ENCODE peak calls at places on chromosomes 1 and 21, in six cellular contexts. One of them, this sample, is unnamed.

GRCh38 chr1:24149854-24150227 is 6.9 kb upstream of the IL22RA1 start:
- DNase-seq in PC-3: peak
- DNase-seq in AG04450: no peak
- DNase-seq in ELR: peak
- DNase-seq in GF-D8: no peak
- DNase-seq in fibroblast of mammary gland: peak
- DNase-seq in this sample: peak

GRCh38 chr1:93775224-93775623 is 93.6 kb upstream of the BCAR3 start:
- DNase-seq in fibroblast of mammary gland: no peak
- DNase-seq in PC-3: peak
- DNase-seq in ELR: peak
- DNase-seq in AG04450: no peak
- DNase-seq in GF-D8: no peak
- DNase-seq in this sample: no peak

GRCh38 chr21:25983745-25984144 is 186.8 kb downstream of the APP start:
- DNase-seq in AG04450: no peak
- DNase-seq in GF-D8: no peak
- DNase-seq in ELR: no peak
- DNase-seq in fibroblast of mammary gland: no peak
- DNase-seq in PC-3: no peak
- DNase-seq in this sample: no peak

GRCh38 chr1:41882068-41882477 is 36.6 kb downstream of the HIVEP3 start:
- DNase-seq in fibroblast of mammary gland: no peak
- DNase-seq in GF-D8: peak
- DNase-seq in PC-3: peak
- DNase-seq in ELR: no peak
- DNase-seq in AG04450: no peak
- DNase-seq in this sample: peak

GRCh38 chr1:156079762-156080597 is 2.3 kb downstream of the MEX3A start:
- DNase-seq in PC-3: no peak
- DNase-seq in fibroblast of mammary gland: no peak
- DNase-seq in GF-D8: no peak
- DNase-seq in ELR: no peak
- DNase-seq in AG04450: no peak
- DNase-seq in this sample: no peak

GRCh38 chr1:56017336-56017735 is 562.0 kb downstream of the PLPP3 start:
- DNase-seq in PC-3: peak
- DNase-seq in ELR: no peak
- DNase-seq in fibroblast of mammary gland: peak
- DNase-seq in AG04450: peak
- DNase-seq in GF-D8: no peak
- DNase-seq in this sample: no peak

GRCh38 chr1:223175032-223175431 is 32.0 kb upstream of the TLR5 start:
- DNase-seq in GF-D8: no peak
- DNase-seq in ELR: peak
- DNase-seq in PC-3: peak
- DNase-seq in fibroblast of mammary gland: no peak
- DNase-seq in AG04450: no peak
- DNase-seq in this sample: no peak

GRCh38 chr1:89739013-89739843 is 81.6 kb upstream of the LRRC8D start:
- DNase-seq in fibroblast of mammary gland: peak
- DNase-seq in ELR: peak
- DNase-seq in PC-3: no peak
- DNase-seq in GF-D8: no peak
- DNase-seq in AG04450: no peak
- DNase-seq in this sample: peak

GRCh38 chr1:181612100-181612499 is 128.8 kb downstream of the CACNA1E start:
- DNase-seq in PC-3: no peak
- DNase-seq in GF-D8: no peak
- DNase-seq in fibroblast of mammary gland: no peak
- DNase-seq in ELR: no peak
- DNase-seq in AG04450: no peak
- DNase-seq in this sample: no peak

GRCh38 chr1:217435159-217435558 is 195.7 kb downstream of the GPATCH2 start:
- DNase-seq in AG04450: no peak
- DNase-seq in ELR: no peak
- DNase-seq in fibroblast of mammary gland: no peak
- DNase-seq in GF-D8: no peak
- DNase-seq in PC-3: no peak
- DNase-seq in this sample: no peak

GRCh38 chr1:107496002-107496401 is 355.2 kb downstream of the NTNG1 start:
- DNase-seq in AG04450: no peak
- DNase-seq in fibroblast of mammary gland: no peak
- DNase-seq in ELR: no peak
- DNase-seq in PC-3: no peak
- DNase-seq in GF-D8: no peak
- DNase-seq in this sample: no peak

GRCh38 chr1:1137256-1138045 is 21.6 kb upstream of the C1orf159 start:
- DNase-seq in ELR: no peak
- DNase-seq in fibroblast of mammary gland: no peak
- DNase-seq in AG04450: no peak
- DNase-seq in GF-D8: no peak
- DNase-seq in PC-3: no peak
- DNase-seq in this sample: no peak

GRCh38 chr1:62385923-62386322 is 50.9 kb upstream of the USP1 start:
- DNase-seq in GF-D8: no peak
- DNase-seq in PC-3: no peak
- DNase-seq in fibroblast of mammary gland: no peak
- DNase-seq in ELR: no peak
- DNase-seq in AG04450: no peak
- DNase-seq in this sample: no peak

GRCh38 chr1:228038387-228039005 is 31.7 kb downstream of the WNT3A start:
- DNase-seq in fibroblast of mammary gland: no peak
- DNase-seq in AG04450: no peak
- DNase-seq in PC-3: no peak
- DNase-seq in GF-D8: no peak
- DNase-seq in ELR: no peak
- DNase-seq in this sample: no peak

GRCh38 chr1:8889925-8890785 is 11.7 kb upstream of the ENO1 start:
- DNase-seq in ELR: peak
- DNase-seq in fibroblast of mammary gland: peak
- DNase-seq in AG04450: no peak
- DNase-seq in GF-D8: no peak
- DNase-seq in PC-3: peak
- DNase-seq in this sample: peak

GRCh38 chr1:59947047-59947938 is 20.7 kb upstream of the CYP2J2 start:
- DNase-seq in AG04450: peak
- DNase-seq in PC-3: peak
- DNase-seq in ELR: peak
- DNase-seq in GF-D8: peak
- DNase-seq in fibroblast of mammary gland: peak
- DNase-seq in this sample: peak

GRCh38 chr1:89261926-89262540 is 10.6 kb downstream of the GBP5 start:
- DNase-seq in AG04450: no peak
- DNase-seq in GF-D8: no peak
- DNase-seq in ELR: no peak
- DNase-seq in fibroblast of mammary gland: no peak
- DNase-seq in PC-3: no peak
- DNase-seq in this sample: peak

GRCh38 chr1:85240174-85240601 is 19.3 kb downstream of the C1orf52 start:
- DNase-seq in GF-D8: no peak
- DNase-seq in PC-3: peak
- DNase-seq in fibroblast of mammary gland: no peak
- DNase-seq in ELR: peak
- DNase-seq in AG04450: no peak
- DNase-seq in this sample: no peak

GRCh38 chr1:68544651-68545050 is 47.8 kb upstream of the DEPDC1 start:
- DNase-seq in GF-D8: no peak
- DNase-seq in fibroblast of mammary gland: no peak
- DNase-seq in AG04450: no peak
- DNase-seq in ELR: no peak
- DNase-seq in PC-3: no peak
- DNase-seq in this sample: no peak

GRCh38 chr1:53110370-53111072 is 31.9 kb downstream of the SLC1A7 start:
- DNase-seq in GF-D8: no peak
- DNase-seq in PC-3: peak
- DNase-seq in fibroblast of mammary gland: peak
- DNase-seq in ELR: peak
- DNase-seq in AG04450: no peak
- DNase-seq in this sample: peak

GRCh38 chr1:200184196-200184595 is 156.7 kb downstream of the NR5A2 start:
- DNase-seq in PC-3: peak
- DNase-seq in fibroblast of mammary gland: peak
- DNase-seq in AG04450: no peak
- DNase-seq in ELR: peak
- DNase-seq in GF-D8: peak
- DNase-seq in this sample: peak

GRCh38 chr1:117810553-117810952 is 118.9 kb downstream of the GDAP2 start:
- DNase-seq in AG04450: no peak
- DNase-seq in GF-D8: no peak
- DNase-seq in fibroblast of mammary gland: peak
- DNase-seq in PC-3: no peak
- DNase-seq in ELR: no peak
- DNase-seq in this sample: peak

GRCh38 chr1:209652873-209653401 is 712 bp upstream of the LAMB3 start:
- DNase-seq in AG04450: no peak
- DNase-seq in PC-3: peak
- DNase-seq in ELR: peak
- DNase-seq in fibroblast of mammary gland: no peak
- DNase-seq in GF-D8: no peak
- DNase-seq in this sample: peak

GRCh38 chr1:80731241-80731894 is 1069.4 kb upstream of the ADGRL2 start:
- DNase-seq in fibroblast of mammary gland: no peak
- DNase-seq in GF-D8: no peak
- DNase-seq in AG04450: no peak
- DNase-seq in ELR: no peak
- DNase-seq in PC-3: peak
- DNase-seq in this sample: no peak

GRCh38 chr1:232950919-232951579 is 638 bp downstream of the NTPCR start:
- DNase-seq in PC-3: peak
- DNase-seq in AG04450: no peak
- DNase-seq in GF-D8: peak
- DNase-seq in ELR: peak
- DNase-seq in fibroblast of mammary gland: no peak
- DNase-seq in this sample: peak

GRCh38 chr1:203216274-203217138 is 13.0 kb downstream of the CHIT1 start:
- DNase-seq in AG04450: peak
- DNase-seq in ELR: peak
- DNase-seq in fibroblast of mammary gland: peak
- DNase-seq in GF-D8: no peak
- DNase-seq in PC-3: peak
- DNase-seq in this sample: peak

GRCh38 chr1:180131510-180131909 is 23.2 kb upstream of the QSOX1 start:
- DNase-seq in AG04450: peak
- DNase-seq in GF-D8: peak
- DNase-seq in fibroblast of mammary gland: peak
- DNase-seq in ELR: peak
- DNase-seq in PC-3: no peak
- DNase-seq in this sample: peak

GRCh38 chr1:47875831-47876586 is 121.2 kb downstream of the TRABD2B start:
- DNase-seq in GF-D8: no peak
- DNase-seq in ELR: no peak
- DNase-seq in AG04450: no peak
- DNase-seq in PC-3: peak
- DNase-seq in fibroblast of mammary gland: peak
- DNase-seq in this sample: no peak

GRCh38 chr1:164876717-164877116 is 317.7 kb downstream of the PBX1 start:
- DNase-seq in GF-D8: no peak
- DNase-seq in AG04450: no peak
- DNase-seq in ELR: no peak
- DNase-seq in fibroblast of mammary gland: no peak
- DNase-seq in PC-3: no peak
- DNase-seq in this sample: no peak

GRCh38 chr1:161157867-161158266 is 1.4 kb upstream of the USP21 start:
- DNase-seq in GF-D8: no peak
- DNase-seq in PC-3: no peak
- DNase-seq in fibroblast of mammary gland: no peak
- DNase-seq in AG04450: no peak
- DNase-seq in ELR: no peak
- DNase-seq in this sample: no peak

GRCh38 chr1:45687753-45688737 is at the start of gene TMEM69:
- DNase-seq in GF-D8: peak
- DNase-seq in PC-3: peak
- DNase-seq in ELR: peak
- DNase-seq in AG04450: peak
- DNase-seq in fibroblast of mammary gland: peak
- DNase-seq in this sample: peak

GRCh38 chr1:17759114-17759513 is 4.0 kb downstream of the ACTL8 start:
- DNase-seq in ELR: peak
- DNase-seq in PC-3: no peak
- DNase-seq in fibroblast of mammary gland: no peak
- DNase-seq in AG04450: no peak
- DNase-seq in GF-D8: no peak
- DNase-seq in this sample: peak

GRCh38 chr1:25088180-25088701 is 144.1 kb downstream of the SYF2 start:
- DNase-seq in AG04450: no peak
- DNase-seq in GF-D8: no peak
- DNase-seq in fibroblast of mammary gland: no peak
- DNase-seq in ELR: no peak
- DNase-seq in PC-3: no peak
- DNase-seq in this sample: peak

GRCh38 chr1:215567491-215568286 is 585 bp downstream of the KCTD3 start:
- DNase-seq in fibroblast of mammary gland: peak
- DNase-seq in GF-D8: peak
- DNase-seq in AG04450: no peak
- DNase-seq in PC-3: peak
- DNase-seq in ELR: peak
- DNase-seq in this sample: peak

GRCh38 chr1:67495327-67495726 is 65.1 kb upstream of the SERBP1 start:
- DNase-seq in PC-3: no peak
- DNase-seq in AG04450: no peak
- DNase-seq in fibroblast of mammary gland: no peak
- DNase-seq in GF-D8: no peak
- DNase-seq in ELR: no peak
- DNase-seq in this sample: no peak

GRCh38 chr1:184464757-184465156 is 77.9 kb downstream of the C1orf21 start:
- DNase-seq in AG04450: no peak
- DNase-seq in PC-3: no peak
- DNase-seq in fibroblast of mammary gland: no peak
- DNase-seq in ELR: no peak
- DNase-seq in GF-D8: no peak
- DNase-seq in this sample: no peak

GRCh38 chr21:17688912-17689874 is 76.5 kb upstream of the BTG3 start:
- DNase-seq in ELR: peak
- DNase-seq in AG04450: no peak
- DNase-seq in PC-3: peak
- DNase-seq in GF-D8: peak
- DNase-seq in fibroblast of mammary gland: no peak
- DNase-seq in this sample: no peak

GRCh38 chr1:3588395-3588794 is 22.9 kb downstream of the MEGF6 start:
- DNase-seq in PC-3: no peak
- DNase-seq in ELR: no peak
- DNase-seq in AG04450: no peak
- DNase-seq in fibroblast of mammary gland: no peak
- DNase-seq in GF-D8: no peak
- DNase-seq in this sample: no peak

GRCh38 chr1:200179126-200179780 is 151.7 kb downstream of the NR5A2 start:
- DNase-seq in fibroblast of mammary gland: peak
- DNase-seq in AG04450: no peak
- DNase-seq in PC-3: peak
- DNase-seq in ELR: peak
- DNase-seq in GF-D8: no peak
- DNase-seq in this sample: no peak

This sample was measured in MV-4-11.